ENCODE peak calls at places on chromosomes 3 and 15, in five cellular contexts. One of them, this sample, is unnamed.

GRCh38 chr15:74400915-74401757 is 32.6 kb downstream of the SEMA7A start:
- DNase-seq in H1: no peak
- DNase-seq in neuronal stem cell: no peak
- DNase-seq in mesenchymal stem cell: no peak
- DNase-seq in IMR-90: no peak
- DNase-seq in this sample: no peak

GRCh38 chr3:115085197-115085865 is 61.8 kb downstream of the ZBTB20 start:
- DNase-seq in neuronal stem cell: no peak
- DNase-seq in IMR-90: no peak
- DNase-seq in mesenchymal stem cell: peak
- DNase-seq in H1: no peak
- DNase-seq in this sample: no peak

GRCh38 chr3:20669184-20669583 is 483.2 kb upstream of the SGO1 start:
- DNase-seq in IMR-90: no peak
- DNase-seq in neuronal stem cell: no peak
- DNase-seq in mesenchymal stem cell: no peak
- DNase-seq in H1: no peak
- DNase-seq in this sample: no peak

GRCh38 chr3:120855665-120856437 is 52.2 kb upstream of the STXBP5L start:
- DNase-seq in mesenchymal stem cell: no peak
- DNase-seq in neuronal stem cell: no peak
- DNase-seq in IMR-90: peak
- DNase-seq in H1: no peak
- DNase-seq in this sample: peak

GRCh38 chr3:16945330-16945729 is 60.6 kb downstream of the PLCL2 start:
- DNase-seq in mesenchymal stem cell: no peak
- DNase-seq in IMR-90: peak
- DNase-seq in neuronal stem cell: no peak
- DNase-seq in H1: no peak
- DNase-seq in this sample: no peak

GRCh38 chr15:66789029-66790025 is 87.3 kb downstream of the SMAD6 start:
- DNase-seq in IMR-90: peak
- DNase-seq in H1: no peak
- DNase-seq in mesenchymal stem cell: peak
- DNase-seq in neuronal stem cell: no peak
- DNase-seq in this sample: peak

GRCh38 chr3:194686816-194687637 is 1.3 kb downstream of the FAM43A start:
- DNase-seq in IMR-90: peak
- DNase-seq in H1: peak
- DNase-seq in mesenchymal stem cell: peak
- DNase-seq in neuronal stem cell: peak
- DNase-seq in this sample: peak

GRCh38 chr3:192819001-192819569 is 91.7 kb upstream of the FGF12 start:
- DNase-seq in neuronal stem cell: no peak
- DNase-seq in IMR-90: peak
- DNase-seq in mesenchymal stem cell: peak
- DNase-seq in H1: no peak
- DNase-seq in this sample: no peak

GRCh38 chr3:181316481-181316880 is 326.9 kb upstream of the DNAJC19 start:
- DNase-seq in mesenchymal stem cell: no peak
- DNase-seq in IMR-90: peak
- DNase-seq in neuronal stem cell: peak
- DNase-seq in H1: no peak
- DNase-seq in this sample: no peak

GRCh38 chr15:68789041-68789920 is 31.4 kb downstream of the ANP32A start:
- DNase-seq in IMR-90: no peak
- DNase-seq in H1: no peak
- DNase-seq in neuronal stem cell: no peak
- DNase-seq in mesenchymal stem cell: no peak
- DNase-seq in this sample: no peak

GRCh38 chr3:197516517-197516889 is 39.3 kb downstream of the BDH1 start:
- DNase-seq in mesenchymal stem cell: peak
- DNase-seq in H1: no peak
- DNase-seq in neuronal stem cell: no peak
- DNase-seq in IMR-90: peak
- DNase-seq in this sample: no peak

GRCh38 chr15:70281811-70282307 is 184.1 kb upstream of the TLE3 start:
- DNase-seq in H1: no peak
- DNase-seq in neuronal stem cell: no peak
- DNase-seq in IMR-90: peak
- DNase-seq in mesenchymal stem cell: peak
- DNase-seq in this sample: no peak

GRCh38 chr15:45110256-45110820 is 3.6 kb downstream of the DUOX2 start:
- DNase-seq in H1: no peak
- DNase-seq in IMR-90: no peak
- DNase-seq in neuronal stem cell: no peak
- DNase-seq in mesenchymal stem cell: no peak
- DNase-seq in this sample: no peak

GRCh38 chr3:106386050-106386449 is 517.2 kb upstream of the CBLB start:
- DNase-seq in H1: no peak
- DNase-seq in IMR-90: no peak
- DNase-seq in neuronal stem cell: no peak
- DNase-seq in mesenchymal stem cell: no peak
- DNase-seq in this sample: no peak

GRCh38 chr3:184760337-184761119 is 48.7 kb upstream of the MAGEF1 start:
- DNase-seq in IMR-90: no peak
- DNase-seq in H1: no peak
- DNase-seq in neuronal stem cell: no peak
- DNase-seq in mesenchymal stem cell: no peak
- DNase-seq in this sample: peak
- H2BK5ac ChIP-seq in IMR-90: peak
- H2BK5ac ChIP-seq in H1: no peak
- H2BK5ac ChIP-seq in neuronal stem cell: no peak
- H2BK5ac ChIP-seq in mesenchymal stem cell: no peak
- H2BK5ac ChIP-seq in this sample: no peak

DNA sequence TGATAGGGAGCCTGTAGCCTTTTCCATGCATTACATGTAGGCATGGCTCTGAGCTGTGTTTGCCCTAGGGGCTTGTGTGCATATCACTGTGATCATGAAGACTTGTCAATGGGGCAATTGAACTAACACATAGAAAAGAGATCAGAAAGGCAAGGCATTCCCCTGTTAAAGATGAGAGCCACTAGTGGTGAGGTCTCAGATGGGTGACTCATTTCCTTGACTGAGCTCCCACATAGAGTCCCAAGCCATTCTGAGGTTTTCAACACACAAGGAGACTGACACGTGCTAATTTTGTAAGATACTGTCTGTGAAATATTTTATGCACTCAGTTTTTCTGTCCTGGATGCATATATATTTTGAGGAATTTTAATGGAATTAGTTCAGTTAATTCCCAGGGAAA is 53.8 kb downstream of the SAMMSON start:
- DNase-seq in neuronal stem cell: no peak
- DNase-seq in IMR-90: no peak
- DNase-seq in mesenchymal stem cell: peak
- DNase-seq in H1: no peak
- DNase-seq in this sample: no peak
- H3K23ac ChIP-seq in neuronal stem cell: no peak
- H3K23ac ChIP-seq in IMR-90: no peak
- H3K23ac ChIP-seq in mesenchymal stem cell: no peak
- H3K23ac ChIP-seq in H1: no peak
- H3K23ac ChIP-seq in this sample: no peak

GRCh38 chr3:127689266-127689860 is 16.6 kb downstream of the ABTB1 start:
- DNase-seq in H1: no peak
- DNase-seq in neuronal stem cell: no peak
- DNase-seq in IMR-90: no peak
- DNase-seq in mesenchymal stem cell: no peak
- DNase-seq in this sample: no peak
- H3K14ac ChIP-seq in H1: no peak
- H3K14ac ChIP-seq in neuronal stem cell: no peak
- H3K14ac ChIP-seq in IMR-90: peak
- H3K14ac ChIP-seq in mesenchymal stem cell: peak
- H3K14ac ChIP-seq in this sample: no peak

GRCh38 chr3:54575561-54575960 is 352.3 kb downstream of the LRTM1 start:
- DNase-seq in IMR-90: no peak
- DNase-seq in mesenchymal stem cell: no peak
- DNase-seq in H1: no peak
- DNase-seq in neuronal stem cell: no peak
- DNase-seq in this sample: no peak

GRCh38 chr3:54574906-54575305 is 353.0 kb downstream of the LRTM1 start:
- DNase-seq in mesenchymal stem cell: no peak
- DNase-seq in IMR-90: no peak
- DNase-seq in H1: no peak
- DNase-seq in neuronal stem cell: no peak
- DNase-seq in this sample: no peak

GRCh38 chr3:54578417-54578816 is 349.4 kb downstream of the LRTM1 start:
- DNase-seq in IMR-90: no peak
- DNase-seq in neuronal stem cell: no peak
- DNase-seq in H1: no peak
- DNase-seq in mesenchymal stem cell: no peak
- DNase-seq in this sample: no peak

GRCh38 chr3:54580453-54580852 is 347.4 kb downstream of the LRTM1 start:
- DNase-seq in mesenchymal stem cell: no peak
- DNase-seq in H1: no peak
- DNase-seq in IMR-90: no peak
- DNase-seq in neuronal stem cell: no peak
- DNase-seq in this sample: no peak

DNA sequence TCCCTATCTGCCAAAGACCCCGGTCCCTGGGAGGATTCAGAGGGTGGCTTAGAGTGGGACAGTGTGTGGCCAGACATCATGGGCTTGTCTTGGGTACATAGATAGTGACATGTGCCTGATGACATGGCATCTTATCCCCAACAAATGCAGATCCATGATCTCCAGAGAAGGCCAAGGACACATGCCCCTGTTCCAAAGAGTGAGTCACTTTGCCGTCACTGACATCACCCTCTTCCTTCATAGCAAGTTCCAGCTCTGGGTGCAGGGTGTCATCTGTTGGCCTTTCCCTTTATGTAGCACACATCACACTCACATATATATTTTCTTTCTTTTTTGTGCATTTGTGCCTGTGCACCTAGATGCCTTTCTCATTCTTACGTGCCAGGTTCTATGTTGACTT is 350.5 kb downstream of the LRTM1 start:
- DNase-seq in IMR-90: no peak
- DNase-seq in mesenchymal stem cell: no peak
- DNase-seq in H1: no peak
- DNase-seq in neuronal stem cell: no peak
- DNase-seq in this sample: no peak
- H2BK5ac ChIP-seq in IMR-90: no peak
- H2BK5ac ChIP-seq in mesenchymal stem cell: no peak
- H2BK5ac ChIP-seq in H1: no peak
- H2BK5ac ChIP-seq in neuronal stem cell: no peak
- H2BK5ac ChIP-seq in this sample: no peak

GRCh38 chr15:93300796-93301195 is 211.8 kb upstream of the RGMA start:
- DNase-seq in IMR-90: no peak
- DNase-seq in mesenchymal stem cell: no peak
- DNase-seq in H1: no peak
- DNase-seq in neuronal stem cell: no peak
- DNase-seq in this sample: no peak
- H3K23ac ChIP-seq in IMR-90: no peak
- H3K23ac ChIP-seq in mesenchymal stem cell: no peak
- H3K23ac ChIP-seq in H1: no peak
- H3K23ac ChIP-seq in neuronal stem cell: no peak
- H3K23ac ChIP-seq in this sample: no peak

GRCh38 chr3:4501422-4501821 is 8.3 kb downstream of the ITPR1 start:
- DNase-seq in IMR-90: no peak
- DNase-seq in H1: no peak
- DNase-seq in mesenchymal stem cell: no peak
- DNase-seq in neuronal stem cell: no peak
- DNase-seq in this sample: no peak
- H3K14ac ChIP-seq in IMR-90: no peak
- H3K14ac ChIP-seq in H1: no peak
- H3K14ac ChIP-seq in mesenchymal stem cell: no peak
- H3K14ac ChIP-seq in neuronal stem cell: no peak
- H3K14ac ChIP-seq in this sample: no peak

GRCh38 chr15:72375501-72375845 is 341 bp downstream of the HEXA start:
- DNase-seq in neuronal stem cell: no peak
- DNase-seq in IMR-90: no peak
- DNase-seq in mesenchymal stem cell: no peak
- DNase-seq in H1: no peak
- DNase-seq in this sample: no peak
- H2BK5ac ChIP-seq in neuronal stem cell: no peak
- H2BK5ac ChIP-seq in IMR-90: peak
- H2BK5ac ChIP-seq in mesenchymal stem cell: no peak
- H2BK5ac ChIP-seq in H1: peak
- H2BK5ac ChIP-seq in this sample: no peak

This sample was measured in H9.